ENCODE peak calls at places on chromosomes 4 and X, in ten cellular contexts. One of them, this sample, is unnamed.

GRCh38 chr4:44736900-44737299 is 10.5 kb upstream of the GNPDA2 start:
- DNase-seq in right cardiac atrium: no peak
- DNase-seq in HL-60: peak; percentile 11
- DNase-seq in stomach: no peak
- DNase-seq in cardiac muscle cell: no peak
- DNase-seq in heart left ventricle: no peak
- DNase-seq in CD4-positive, alpha-beta memory T cell: no peak
- DNase-seq in heart right ventricle: no peak
- DNase-seq in fibroblast of lung: no peak
- DNase-seq in caudate nucleus: no peak
- DNase-seq in this sample: no peak

GRCh38 chr4:55426518-55426917 is 30.8 kb downstream of the TMEM165 start:
- DNase-seq in right cardiac atrium: no peak
- DNase-seq in HL-60: no peak
- DNase-seq in stomach: no peak
- DNase-seq in cardiac muscle cell: peak; percentile 30
- DNase-seq in heart left ventricle: no peak
- DNase-seq in CD4-positive, alpha-beta memory T cell: no peak
- DNase-seq in heart right ventricle: no peak
- DNase-seq in fibroblast of lung: no peak
- DNase-seq in caudate nucleus: no peak
- DNase-seq in this sample: no peak

GRCh38 chr4:71396382-71396781 is 57.6 kb downstream of the SLC4A4 start:
- DNase-seq in right cardiac atrium: no peak
- DNase-seq in HL-60: no peak
- DNase-seq in stomach: no peak
- DNase-seq in cardiac muscle cell: no peak
- DNase-seq in heart left ventricle: no peak
- DNase-seq in CD4-positive, alpha-beta memory T cell: no peak
- DNase-seq in heart right ventricle: no peak
- DNase-seq in fibroblast of lung: peak; percentile 35
- DNase-seq in caudate nucleus: no peak
- DNase-seq in this sample: no peak

GRCh38 chr4:75845992-75846391 is 56.3 kb downstream of the PPEF2 start:
- DNase-seq in right cardiac atrium: no peak
- DNase-seq in HL-60: no peak
- DNase-seq in stomach: no peak
- DNase-seq in cardiac muscle cell: no peak
- DNase-seq in heart left ventricle: no peak
- DNase-seq in CD4-positive, alpha-beta memory T cell: no peak
- DNase-seq in heart right ventricle: no peak
- DNase-seq in fibroblast of lung: no peak
- DNase-seq in caudate nucleus: no peak
- DNase-seq in this sample: no peak

GRCh38 chr4:88457307-88458090 is 580 bp downstream of the HERC5 start:
- DNase-seq in right cardiac atrium: peak; percentile 50
- DNase-seq in HL-60: peak; percentile 30
- DNase-seq in stomach: peak; percentile 54
- DNase-seq in cardiac muscle cell: peak; percentile 25
- DNase-seq in heart left ventricle: peak; percentile 45
- DNase-seq in CD4-positive, alpha-beta memory T cell: peak; percentile 2
- DNase-seq in heart right ventricle: peak; percentile 20
- DNase-seq in fibroblast of lung: no peak
- DNase-seq in caudate nucleus: no peak
- DNase-seq in this sample: peak; percentile 45

GRCh38 chr4:74292111-74292870 is 16.0 kb upstream of the EPGN start:
- DNase-seq in right cardiac atrium: no peak
- DNase-seq in HL-60: no peak
- DNase-seq in stomach: no peak
- DNase-seq in cardiac muscle cell: no peak
- DNase-seq in heart left ventricle: no peak
- DNase-seq in CD4-positive, alpha-beta memory T cell: no peak
- DNase-seq in heart right ventricle: no peak
- DNase-seq in fibroblast of lung: no peak
- DNase-seq in caudate nucleus: no peak
- DNase-seq in this sample: no peak

GRCh38 chr4:121370729-121371325 is 10.0 kb downstream of the QRFPR start:
- DNase-seq in right cardiac atrium: peak; percentile 24
- DNase-seq in HL-60: peak; percentile 21
- DNase-seq in stomach: peak; percentile 27
- DNase-seq in cardiac muscle cell: peak; percentile 58
- DNase-seq in heart left ventricle: peak; percentile 30
- DNase-seq in CD4-positive, alpha-beta memory T cell: peak; percentile 10
- DNase-seq in heart right ventricle: peak; percentile 55
- DNase-seq in fibroblast of lung: peak; percentile 63
- DNase-seq in caudate nucleus: peak; percentile 66
- DNase-seq in this sample: peak; percentile 26

GRCh38 chr4:34633216-34633615 is 1611.1 kb downstream of the ARAP2 start:
- DNase-seq in right cardiac atrium: no peak
- DNase-seq in HL-60: no peak
- DNase-seq in stomach: no peak
- DNase-seq in cardiac muscle cell: peak; percentile 59
- DNase-seq in heart left ventricle: no peak
- DNase-seq in CD4-positive, alpha-beta memory T cell: no peak
- DNase-seq in heart right ventricle: no peak
- DNase-seq in fibroblast of lung: peak; percentile 79
- DNase-seq in caudate nucleus: no peak
- DNase-seq in this sample: no peak

GRCh38 chr4:80184791-80185756 is 12.2 kb upstream of the PRDM8 start:
- DNase-seq in right cardiac atrium: no peak
- DNase-seq in HL-60: no peak
- DNase-seq in stomach: no peak
- DNase-seq in cardiac muscle cell: peak; percentile 13
- DNase-seq in heart left ventricle: no peak
- DNase-seq in CD4-positive, alpha-beta memory T cell: no peak
- DNase-seq in heart right ventricle: no peak
- DNase-seq in fibroblast of lung: no peak
- DNase-seq in caudate nucleus: no peak
- DNase-seq in this sample: no peak

GRCh38 chrX:56000169-56000568 is 232.0 kb upstream of the KLF8 start:
- DNase-seq in right cardiac atrium: no peak
- DNase-seq in HL-60: no peak
- DNase-seq in stomach: no peak
- DNase-seq in cardiac muscle cell: no peak
- DNase-seq in heart left ventricle: no peak
- DNase-seq in CD4-positive, alpha-beta memory T cell: no peak
- DNase-seq in heart right ventricle: peak; percentile 5
- DNase-seq in fibroblast of lung: peak; percentile 0
- DNase-seq in caudate nucleus: no peak
- DNase-seq in this sample: no peak

GRCh38 chr4:173405840-173406606 is 7.1 kb upstream of the SCRG1 start:
- DNase-seq in right cardiac atrium: no peak
- DNase-seq in HL-60: no peak
- DNase-seq in stomach: no peak
- DNase-seq in cardiac muscle cell: no peak
- DNase-seq in heart left ventricle: no peak
- DNase-seq in CD4-positive, alpha-beta memory T cell: no peak
- DNase-seq in heart right ventricle: no peak
- DNase-seq in fibroblast of lung: no peak
- DNase-seq in caudate nucleus: no peak
- DNase-seq in this sample: no peak

GRCh38 chr4:140095694-140096482 is 58.1 kb downstream of the MAML3 start:
- DNase-seq in right cardiac atrium: peak; percentile 41
- DNase-seq in HL-60: peak; percentile 70
- DNase-seq in stomach: no peak
- DNase-seq in cardiac muscle cell: peak; percentile 97
- DNase-seq in heart left ventricle: peak; percentile 52
- DNase-seq in CD4-positive, alpha-beta memory T cell: peak; percentile 72
- DNase-seq in heart right ventricle: peak; percentile 72
- DNase-seq in fibroblast of lung: peak; percentile 97
- DNase-seq in caudate nucleus: peak; percentile 28
- DNase-seq in this sample: peak; percentile 61

GRCh38 chr4:11622961-11623725 is 194.4 kb upstream of the HS3ST1 start:
- DNase-seq in right cardiac atrium: no peak
- DNase-seq in HL-60: no peak
- DNase-seq in stomach: no peak
- DNase-seq in cardiac muscle cell: no peak
- DNase-seq in heart left ventricle: no peak
- DNase-seq in CD4-positive, alpha-beta memory T cell: no peak
- DNase-seq in heart right ventricle: no peak
- DNase-seq in fibroblast of lung: no peak
- DNase-seq in caudate nucleus: no peak
- DNase-seq in this sample: no peak

GRCh38 chr4:11626046-11626445 is 197.4 kb upstream of the HS3ST1 start:
- DNase-seq in right cardiac atrium: no peak
- DNase-seq in HL-60: no peak
- DNase-seq in stomach: no peak
- DNase-seq in cardiac muscle cell: no peak
- DNase-seq in heart left ventricle: no peak
- DNase-seq in CD4-positive, alpha-beta memory T cell: no peak
- DNase-seq in heart right ventricle: no peak
- DNase-seq in fibroblast of lung: no peak
- DNase-seq in caudate nucleus: no peak
- DNase-seq in this sample: peak; percentile 53

GRCh38 chr4:11625206-11625605 is 196.5 kb upstream of the HS3ST1 start:
- DNase-seq in right cardiac atrium: peak; percentile 24
- DNase-seq in HL-60: no peak
- DNase-seq in stomach: no peak
- DNase-seq in cardiac muscle cell: no peak
- DNase-seq in heart left ventricle: peak; percentile 75
- DNase-seq in CD4-positive, alpha-beta memory T cell: no peak
- DNase-seq in heart right ventricle: peak; percentile 56
- DNase-seq in fibroblast of lung: no peak
- DNase-seq in caudate nucleus: no peak
- DNase-seq in this sample: no peak

GRCh38 chr4:11623726-11624037 is 195.0 kb upstream of the HS3ST1 start:
- DNase-seq in right cardiac atrium: no peak
- DNase-seq in HL-60: no peak
- DNase-seq in stomach: peak; percentile 77
- DNase-seq in cardiac muscle cell: peak; percentile 41
- DNase-seq in heart left ventricle: no peak
- DNase-seq in CD4-positive, alpha-beta memory T cell: no peak
- DNase-seq in heart right ventricle: peak; percentile 34
- DNase-seq in fibroblast of lung: peak; percentile 37
- DNase-seq in caudate nucleus: no peak
- DNase-seq in this sample: no peak

DNA sequence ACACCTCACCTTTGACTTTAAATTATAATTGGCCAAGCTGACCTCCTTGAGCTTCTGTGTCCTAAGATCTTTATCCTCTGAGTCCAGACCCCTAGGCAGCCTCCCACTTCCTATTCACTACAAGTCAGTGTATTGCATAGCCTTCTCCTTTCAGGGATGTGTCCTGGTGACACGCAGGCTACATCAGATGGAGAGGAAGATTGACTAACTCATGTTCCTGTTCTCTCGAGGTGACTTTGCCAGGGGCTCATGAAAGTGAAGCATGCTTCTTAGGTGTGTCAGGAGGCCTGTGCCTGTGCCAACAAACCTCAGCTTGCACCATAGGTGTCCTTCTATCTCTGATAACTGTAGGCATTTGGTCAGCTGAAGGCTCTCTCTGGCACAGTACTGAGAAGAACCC is 195.7 kb upstream of the HS3ST1 start:
- DNase-seq in right cardiac atrium: no peak
- DNase-seq in HL-60: no peak
- DNase-seq in stomach: no peak
- DNase-seq in cardiac muscle cell: no peak
- DNase-seq in heart left ventricle: peak; percentile 43
- DNase-seq in CD4-positive, alpha-beta memory T cell: no peak
- DNase-seq in heart right ventricle: no peak
- DNase-seq in fibroblast of lung: no peak
- DNase-seq in caudate nucleus: no peak
- DNase-seq in this sample: no peak
- H3K27ac ChIP-seq in right cardiac atrium: peak overlapping the region; percentile 39
- H3K27ac ChIP-seq in HL-60: no peak overlapping the region
- H3K27ac ChIP-seq in stomach: peak overlapping the region; percentile 26
- H3K27ac ChIP-seq in cardiac muscle cell: no peak overlapping the region
- H3K27ac ChIP-seq in heart left ventricle: peak overlapping the region; percentile 42
- H3K27ac ChIP-seq in CD4-positive, alpha-beta memory T cell: no peak overlapping the region
- H3K27ac ChIP-seq in heart right ventricle: peak overlapping the region; percentile 52
- H3K27ac ChIP-seq in fibroblast of lung: no peak overlapping the region
- H3K27ac ChIP-seq in caudate nucleus: no peak overlapping the region
- H3K27ac ChIP-seq in this sample: no peak overlapping the region

GRCh38 chr4:8549352-8549931 is 30.8 kb upstream of the GPR78 start:
- DNase-seq in right cardiac atrium: no peak
- DNase-seq in HL-60: no peak
- DNase-seq in stomach: no peak
- DNase-seq in cardiac muscle cell: no peak
- DNase-seq in heart left ventricle: no peak
- DNase-seq in CD4-positive, alpha-beta memory T cell: no peak
- DNase-seq in heart right ventricle: no peak
- DNase-seq in fibroblast of lung: no peak
- DNase-seq in caudate nucleus: no peak
- DNase-seq in this sample: no peak
- H3K27ac ChIP-seq in right cardiac atrium: no peak overlapping the region
- H3K27ac ChIP-seq in HL-60: no peak overlapping the region
- H3K27ac ChIP-seq in stomach: no peak overlapping the region
- H3K27ac ChIP-seq in cardiac muscle cell: no peak overlapping the region
- H3K27ac ChIP-seq in heart left ventricle: no peak overlapping the region
- H3K27ac ChIP-seq in CD4-positive, alpha-beta memory T cell: no peak overlapping the region
- H3K27ac ChIP-seq in heart right ventricle: no peak overlapping the region
- H3K27ac ChIP-seq in fibroblast of lung: no peak overlapping the region
- H3K27ac ChIP-seq in caudate nucleus: no peak overlapping the region
- H3K27ac ChIP-seq in this sample: no peak overlapping the region

DNA sequence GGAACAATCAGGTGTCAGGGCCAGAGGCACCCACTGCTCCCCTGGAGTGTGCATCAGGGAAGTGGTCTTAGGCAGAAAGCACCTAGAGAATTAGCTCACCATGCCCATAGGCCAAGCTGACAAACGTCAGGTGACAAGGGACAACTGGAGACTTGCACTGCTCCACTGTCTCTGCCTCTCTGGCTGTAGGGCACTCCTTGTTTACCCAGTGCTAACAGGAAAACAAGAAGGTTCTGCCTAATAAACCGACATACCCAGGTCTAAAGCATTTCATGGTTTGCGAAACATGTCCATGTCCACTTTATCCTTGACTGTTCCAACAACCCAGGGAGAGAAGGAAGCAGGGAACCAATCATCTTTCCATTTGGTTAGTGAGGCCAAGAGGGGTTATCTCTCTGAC is 92.5 kb upstream of the MAMLD1 start:
- DNase-seq in right cardiac atrium: no peak
- DNase-seq in HL-60: no peak
- DNase-seq in stomach: no peak
- DNase-seq in cardiac muscle cell: no peak
- DNase-seq in heart left ventricle: no peak
- DNase-seq in CD4-positive, alpha-beta memory T cell: no peak
- DNase-seq in heart right ventricle: no peak
- DNase-seq in fibroblast of lung: no peak
- DNase-seq in caudate nucleus: no peak
- DNase-seq in this sample: no peak
- H3K27ac ChIP-seq in right cardiac atrium: no peak overlapping the region
- H3K27ac ChIP-seq in HL-60: no peak overlapping the region
- H3K27ac ChIP-seq in stomach: peak overlapping the region; percentile 13
- H3K27ac ChIP-seq in cardiac muscle cell: no peak overlapping the region
- H3K27ac ChIP-seq in heart left ventricle: no peak overlapping the region
- H3K27ac ChIP-seq in CD4-positive, alpha-beta memory T cell: no peak overlapping the region
- H3K27ac ChIP-seq in heart right ventricle: no peak overlapping the region
- H3K27ac ChIP-seq in fibroblast of lung: no peak overlapping the region
- H3K27ac ChIP-seq in caudate nucleus: no peak overlapping the region
- H3K27ac ChIP-seq in this sample: no peak overlapping the region

DNA sequence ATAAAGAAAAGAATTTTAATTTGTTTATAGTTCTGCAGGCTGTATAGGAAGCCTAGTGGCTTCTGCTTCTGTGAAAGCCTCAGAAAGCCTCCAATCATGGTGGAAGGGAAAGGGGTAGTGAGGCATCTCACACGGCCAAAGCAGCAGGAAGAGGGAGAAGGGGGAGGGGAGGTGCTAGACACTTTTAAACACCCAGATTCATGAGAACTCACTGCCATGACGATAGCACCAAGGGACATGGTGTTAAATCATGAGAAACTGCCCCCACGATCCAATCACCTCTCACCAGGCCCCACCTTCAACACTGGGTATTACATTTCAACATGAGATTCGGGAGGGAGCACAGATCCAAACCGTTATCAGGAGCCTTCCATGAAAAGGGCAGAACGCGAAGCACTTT is 18.1 kb downstream of the SMIM31 start:
- DNase-seq in right cardiac atrium: no peak
- DNase-seq in HL-60: no peak
- DNase-seq in stomach: no peak
- DNase-seq in cardiac muscle cell: no peak
- DNase-seq in heart left ventricle: no peak
- DNase-seq in CD4-positive, alpha-beta memory T cell: no peak
- DNase-seq in heart right ventricle: no peak
- DNase-seq in fibroblast of lung: no peak
- DNase-seq in caudate nucleus: no peak
- DNase-seq in this sample: no peak
- H3K27ac ChIP-seq in right cardiac atrium: no peak overlapping the region
- H3K27ac ChIP-seq in HL-60: no peak overlapping the region
- H3K27ac ChIP-seq in stomach: no peak overlapping the region
- H3K27ac ChIP-seq in cardiac muscle cell: no peak overlapping the region
- H3K27ac ChIP-seq in heart left ventricle: no peak overlapping the region
- H3K27ac ChIP-seq in CD4-positive, alpha-beta memory T cell: no peak overlapping the region
- H3K27ac ChIP-seq in heart right ventricle: no peak overlapping the region
- H3K27ac ChIP-seq in fibroblast of lung: no peak overlapping the region
- H3K27ac ChIP-seq in caudate nucleus: no peak overlapping the region
- H3K27ac ChIP-seq in this sample: no peak overlapping the region

This sample was measured in RWPE1.